ENCODE peak calls at places on chromosomes 1 and 21, in ten cellular contexts. S is activated T-helper 1 cell treated with Interleukin-2 at 50 U/mL for 16 hours; O is T1000; I is naive thymus-derived CD4-positive, alpha-beta T cell; G is activated T-cell treated with anti-CD3 and anti-CD28 coated beads, Interleukin-2, amount 50 U/mL, for 1 hour; Q is mucosa of gallbladder; Y is 8988T; R is NCI-H460; U is stimulated activated CD8-positive, alpha-beta memory T cell treated with anti-CD3 and anti-CD28 coated beads, Interleukin-4, amount 100 ng/mL, for 48 hours; M is head of caudate nucleus. K is an unnamed sample.
A peak's percentile ranks its signal among the peaks of the same experiment; 100 is the strongest.

GRCh38 chr1:40153073-40153770 is 8.0 kb upstream of the RLF start:
- DNase-seq in Y (no peak), M (no peak), G (no peak), Q (peak; percentile 36), I (peak; percentile 68), S (no peak), O (no peak), R (no peak), U (no peak), K (peak; percentile 14)

GRCh38 chr1:41435570-41436178 is 48.8 kb downstream of the EDN2 start:
- DNase-seq in G (no peak), Q (no peak), O (no peak), U (no peak), S (no peak), R (no peak), M (no peak), I (no peak), Y (no peak), K (no peak)

GRCh38 chr1:53754484-53755312 is 15.7 kb upstream of the GLIS1 start:
- DNase-seq in G (no peak), R (peak; percentile 41), M (no peak), U (peak; percentile 45), I (no peak), Y (no peak), S (no peak), Q (peak; percentile 43), O (no peak), K (peak; percentile 3)

GRCh38 chr21:45892156-45892919 is 89.2 kb upstream of the COL6A1 start:
- DNase-seq in G (peak; percentile 37), U (peak; percentile 48), S (no peak), O (no peak), Y (no peak), Q (no peak), M (no peak), R (no peak), I (no peak), K (no peak)

GRCh38 chr1:165228111-165228655 is 128.3 kb downstream of the LMX1A start:
- DNase-seq in M (no peak), Y (no peak), Q (no peak), I (no peak), U (no peak), R (no peak), O (no peak), S (no peak), G (no peak), K (no peak)

GRCh38 chr1:172476218-172476811 is 32.4 kb upstream of the PIGC start:
- DNase-seq in Y (no peak), M (no peak), G (no peak), U (no peak), O (no peak), S (no peak), Q (no peak), I (no peak), R (no peak), K (no peak)

GRCh38 chr1:233459968-233460367 is 132.4 kb downstream of the MAP3K21 start:
- DNase-seq in Y (no peak), U (no peak), R (peak; percentile 27), I (no peak), Q (no peak), S (no peak), M (no peak), O (no peak), G (no peak), K (no peak)

GRCh38 chr1:74463301-74463988 is 49.0 kb downstream of the LRRC53 start:
- DNase-seq in R (peak; percentile 38), Y (no peak), G (no peak), Q (no peak), U (no peak), S (no peak), O (no peak), M (no peak), I (no peak), K (no peak)

GRCh38 chr1:247367786-247368342 is 36.2 kb upstream of the ZNF496 start:
- DNase-seq in S (no peak), I (no peak), Q (no peak), O (no peak), R (no peak), Y (no peak), U (no peak), G (no peak), M (no peak), K (no peak)

GRCh38 chr1:58391056-58391455 is 155.5 kb downstream of the OMA1 start:
- DNase-seq in Q (no peak), G (no peak), O (no peak), M (no peak), U (no peak), I (no peak), S (no peak), R (no peak), Y (no peak), K (no peak)

GRCh38 chr1:21673277-21673780 is 4.2 kb upstream of the RAP1GAP start:
- DNase-seq in I (no peak), G (no peak), M (no peak), R (no peak), Q (peak; percentile 63), S (no peak), Y (no peak), U (no peak), O (no peak), K (peak; percentile 42)

GRCh38 chr1:87763498-87763897 is 434.8 kb downstream of the LMO4 start:
- DNase-seq in O (no peak), I (no peak), Q (no peak), M (no peak), S (no peak), G (no peak), Y (no peak), R (no peak), U (no peak), K (no peak)

GRCh38 chr1:21911205-21912001 is 25.7 kb downstream of the HSPG2 start:
- DNase-seq in O (no peak), Y (no peak), G (no peak), S (no peak), M (no peak), R (no peak), Q (no peak), U (no peak), I (no peak), K (no peak)

GRCh38 chr1:158053276-158053675 is 59.8 kb downstream of the KIRREL1 start:
- DNase-seq in S (no peak), R (no peak), G (no peak), Q (no peak), M (no peak), U (no peak), I (no peak), Y (no peak), O (no peak), K (no peak)

GRCh38 chr1:31671147-31671546 is 26.5 kb upstream of the PEF1 start:
- DNase-seq in O (no peak), M (no peak), I (no peak), U (no peak), Q (no peak), S (no peak), Y (no peak), G (no peak), R (no peak), K (no peak)

GRCh38 chr1:209248649-209249279 is 334.8 kb upstream of the CAMK1G start:
- DNase-seq in S (no peak), U (peak; percentile 65), G (no peak), O (peak; percentile 19), Y (no peak), R (peak; percentile 59), M (peak; percentile 9), Q (peak; percentile 62), I (peak; percentile 33), K (peak; percentile 54)

GRCh38 chr21:45997495-45998275 is 16.1 kb downstream of the COL6A1 start:
- DNase-seq in M (no peak), Q (no peak), G (peak; percentile 13), U (peak; percentile 12), S (no peak), O (no peak), Y (no peak), R (no peak), I (no peak), K (no peak)

GRCh38 chr1:22223176-22223575 is 80.3 kb upstream of the WNT4 start:
- DNase-seq in R (no peak), G (no peak), U (no peak), Q (no peak), I (no peak), S (no peak), Y (no peak), M (no peak), O (no peak), K (no peak)

GRCh38 chr1:244830639-244831038 is 4.8 kb upstream of the COX20 start:
- DNase-seq in M (no peak), R (no peak), S (no peak), I (no peak), G (no peak), U (no peak), Y (no peak), O (no peak), Q (no peak), K (no peak)

GRCh38 chr1:178267646-178268094 is 173.8 kb downstream of the RASAL2 start:
- DNase-seq in Y (no peak), M (no peak), U (no peak), S (no peak), G (no peak), I (no peak), Q (no peak), R (no peak), O (no peak), K (no peak)

GRCh38 chr1:177812144-177812543 is 157.7 kb downstream of the SEC16B start:
- DNase-seq in M (peak; percentile 26), Y (no peak), O (no peak), Q (no peak), U (no peak), I (no peak), R (no peak), G (no peak), S (no peak), K (no peak)

GRCh38 chr1:246214708-246215504 is 292.2 kb downstream of the SMYD3 start:
- DNase-seq in U (no peak), M (no peak), I (no peak), Q (peak; percentile 56), S (no peak), R (peak; percentile 30), O (peak; percentile 62), Y (no peak), G (no peak), K (no peak)

GRCh38 chr21:33025471-33026298 is at the start of gene OLIG2:
- DNase-seq in G (no peak), Y (no peak), R (no peak), S (no peak), U (peak; percentile 37), O (no peak), M (peak; percentile 88), I (no peak), Q (no peak), K (no peak)

GRCh38 chr1:22786101-22786500 is 75.5 kb downstream of the EPHB2 start:
- DNase-seq in Y (no peak), Q (no peak), U (no peak), R (no peak), M (no peak), I (no peak), S (no peak), G (no peak), O (no peak), K (no peak)

GRCh38 chr1:54327386-54328116 is 78.6 kb downstream of the SSBP3 start:
- DNase-seq in G (no peak), O (no peak), S (no peak), I (no peak), Q (no peak), M (no peak), U (no peak), Y (no peak), R (no peak), K (no peak)

GRCh38 chr1:200296091-200296661 is 113.7 kb downstream of the ZNF281 start:
- DNase-seq in R (no peak), I (no peak), G (no peak), M (no peak), U (no peak), S (no peak), O (no peak), Q (no peak), Y (no peak), K (no peak)

GRCh38 chr1:34762474-34763141 is 3.1 kb downstream of the GJB4 start:
- DNase-seq in S (no peak), M (no peak), I (no peak), R (no peak), Q (no peak), Y (no peak), U (no peak), G (no peak), O (peak; percentile 38), K (no peak)

GRCh38 chr1:110053557-110054428 is 16.7 kb downstream of the ALX3 start:
- DNase-seq in M (peak; percentile 31), U (peak; percentile 89), I (peak; percentile 60), O (no peak), Y (no peak), R (peak; percentile 43), S (peak; percentile 46), G (peak; percentile 76), Q (peak; percentile 56), K (no peak)